ENCODE peak calls at places on chromosomes 6 and 20, in four cellular contexts. A, B, N and U are unnamed samples.

GRCh38 chr6:134288538-134289203 is 29.2 kb downstream of the SGK1 start:
- DNase-seq in A (peak), B (peak), N (no peak), U (peak)

GRCh38 chr20:63536241-63536977 is 767 bp downstream of the PTK6 start:
- DNase-seq in A (peak), B (peak), N (no peak), U (peak)

GRCh38 chr6:26218824-26219223 is 131.6 kb downstream of the HFE start:
- DNase-seq in A (no peak), B (no peak), N (no peak), U (no peak)

GRCh38 chr6:56168601-56169000 is 78.8 kb downstream of the COL21A1 start:
- DNase-seq in A (no peak), B (no peak), N (no peak), U (no peak)

GRCh38 chr6:89818977-89819335 is 638 bp downstream of the MDN1 start:
- DNase-seq in A (peak), B (peak), N (peak), U (peak)

GRCh38 chr6:106188104-106188794 is 102.1 kb downstream of the PRDM1 start:
- DNase-seq in A (no peak), B (no peak), N (no peak), U (no peak)

GRCh38 chr6:139369568-139370046 is 4.8 kb downstream of the CITED2 start:
- DNase-seq in A (peak), B (peak), N (peak), U (peak)

GRCh38 chr6:17803409-17803808 is 96.7 kb upstream of the NUP153 start:
- DNase-seq in A (no peak), B (no peak), N (no peak), U (no peak)

GRCh38 chr6:4178737-4179333 is 43.5 kb upstream of the ECI2 start:
- DNase-seq in A (no peak), B (no peak), N (no peak), U (no peak)

GRCh38 chr6:14910692-14911547 is 334.9 kb upstream of the JARID2 start:
- DNase-seq in A (peak), B (peak), N (no peak), U (peak)

GRCh38 chr6:144155529-144155928 is 5.2 kb downstream of the STX11 start:
- DNase-seq in A (no peak), B (peak), N (no peak), U (no peak)

GRCh38 chr6:27873101-27874030 is 38.8 kb downstream of the OR2B2 start:
- DNase-seq in A (peak), B (peak), N (peak), U (peak)

GRCh38 chr6:43983632-43984031 is 143.6 kb downstream of the MRPL14 start:
- DNase-seq in A (no peak), B (no peak), N (no peak), U (no peak)

GRCh38 chr6:15080895-15081294 is 165.0 kb upstream of the JARID2 start:
- DNase-seq in A (no peak), B (no peak), N (no peak), U (no peak)

GRCh38 chr6:98382246-98382645 is 452.1 kb upstream of the POU3F2 start:
- DNase-seq in A (no peak), B (no peak), N (no peak), U (no peak)

GRCh38 chr20:51449498-51450220 is 92.9 kb downstream of the NFATC2 start:
- DNase-seq in A (no peak), B (no peak), N (no peak), U (no peak)

GRCh38 chr20:17023811-17024210 is 203.0 kb upstream of the PCSK2 start:
- DNase-seq in A (no peak), B (no peak), N (peak), U (no peak)

DNA sequence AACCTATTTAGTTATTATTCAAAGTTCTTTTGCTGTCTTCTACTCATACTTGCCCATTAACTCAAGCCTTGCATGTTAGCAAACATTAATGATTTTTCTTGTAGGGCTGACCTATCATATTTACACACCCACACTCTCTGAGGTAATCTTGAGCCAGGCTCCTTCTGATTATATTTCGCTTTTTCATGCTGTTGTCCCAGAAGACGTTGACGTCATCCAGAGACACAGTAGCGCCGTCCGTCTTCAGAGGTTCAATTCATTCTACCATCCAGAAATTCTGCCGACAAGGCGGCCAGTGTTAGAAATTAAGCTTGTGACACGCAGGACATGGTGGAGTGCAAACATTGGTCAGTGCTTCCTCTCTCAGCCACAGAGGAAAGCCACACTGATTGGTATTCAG is 584.7 kb downstream of the BMP2 start:
- DNase-seq in A (no peak), B (no peak), N (no peak), U (peak)
- TF ChIP-seq CTCF in A (no peak), B (no peak), N (no peak), U (no peak)

DNA sequence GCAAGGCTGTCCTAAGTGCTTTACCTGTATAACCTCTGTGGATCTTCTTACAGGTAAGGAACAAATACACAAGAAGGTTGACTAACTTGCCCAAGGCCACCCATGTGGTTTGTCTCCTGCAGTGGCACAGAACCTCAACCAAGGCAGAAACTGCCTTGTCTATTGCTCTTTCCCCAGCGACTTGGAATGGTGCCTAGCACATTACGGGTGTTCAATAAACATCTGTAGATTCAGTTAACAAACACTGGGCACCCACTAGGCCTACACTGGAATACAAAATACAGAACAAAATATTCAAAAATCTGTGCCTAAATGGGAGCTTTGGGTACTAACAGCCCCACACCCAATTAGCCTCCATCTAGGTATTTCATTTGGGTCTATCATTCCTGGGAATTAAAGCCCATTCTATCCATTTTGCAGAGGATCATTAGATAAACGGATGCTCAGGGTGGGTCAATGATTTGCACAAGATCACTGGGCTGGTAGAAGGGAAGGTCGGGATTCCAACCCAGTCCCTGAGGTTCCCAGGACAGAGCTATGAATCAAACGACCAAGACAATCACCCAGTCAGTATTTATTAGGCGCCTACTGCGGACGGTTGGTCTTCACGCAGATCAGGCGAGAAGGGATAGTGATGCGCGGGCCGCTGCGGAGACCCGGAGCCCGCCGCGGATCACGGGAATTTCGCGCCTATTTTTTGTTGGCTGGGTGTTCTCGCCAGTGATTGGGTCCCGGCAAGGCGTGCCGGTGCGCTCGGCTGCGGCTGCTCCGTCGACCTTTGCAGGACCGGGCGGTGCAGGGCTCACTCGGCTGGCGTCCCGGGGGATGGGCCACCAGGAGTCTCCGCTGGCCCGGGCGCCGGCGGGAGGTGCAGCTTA is at the start of gene STK35:
- DNase-seq in A (no peak), B (no peak), N (peak), U (peak)
- H3K4me3 ChIP-seq in A (peak), B (peak), N (peak), U (peak)

DNA sequence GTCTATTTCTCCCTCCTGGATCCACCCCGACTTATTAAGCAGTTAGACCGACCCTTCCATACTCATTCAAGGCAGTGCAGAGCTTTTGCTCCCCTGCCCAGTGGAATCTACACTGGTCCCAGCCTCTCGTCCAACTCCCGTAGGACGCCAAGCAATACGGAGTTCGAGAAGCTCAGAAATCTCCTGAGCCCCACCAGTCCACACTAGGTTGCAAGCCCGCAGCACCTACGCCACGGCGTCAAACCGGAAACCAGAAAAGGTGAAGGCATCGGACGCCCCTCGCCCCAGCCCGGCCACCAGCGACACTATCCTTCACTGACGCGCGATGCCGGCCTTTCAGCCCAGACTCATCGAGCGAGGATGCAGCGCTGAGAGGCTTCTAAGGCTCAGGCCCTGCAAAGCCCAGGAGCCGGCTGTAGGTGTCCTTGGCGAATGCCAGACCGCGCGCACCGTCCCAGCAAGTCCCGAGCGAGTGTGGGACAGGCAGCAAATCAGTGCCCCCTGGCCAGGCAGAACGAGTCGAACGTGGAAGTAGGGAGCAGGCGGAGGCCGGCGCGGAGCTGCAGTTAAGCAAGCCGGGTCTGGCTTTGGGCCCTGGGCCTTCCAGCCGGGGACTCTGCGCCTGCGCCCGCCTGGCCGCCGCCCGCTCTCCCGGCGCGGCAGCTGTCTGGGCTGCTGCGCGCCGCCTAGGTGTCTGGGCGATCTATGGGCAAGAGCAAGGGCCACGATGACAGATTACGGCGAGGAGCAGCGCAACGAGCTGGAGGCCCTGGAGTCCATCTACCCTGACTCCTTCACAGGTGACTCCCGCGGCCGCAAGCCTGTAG is at the start of gene RWDD1:
- DNase-seq in A (peak), B (peak), N (peak), U (peak)
- TF ChIP-seq CTCF in A (no peak), B (no peak), N (no peak), U (no peak)

DNA sequence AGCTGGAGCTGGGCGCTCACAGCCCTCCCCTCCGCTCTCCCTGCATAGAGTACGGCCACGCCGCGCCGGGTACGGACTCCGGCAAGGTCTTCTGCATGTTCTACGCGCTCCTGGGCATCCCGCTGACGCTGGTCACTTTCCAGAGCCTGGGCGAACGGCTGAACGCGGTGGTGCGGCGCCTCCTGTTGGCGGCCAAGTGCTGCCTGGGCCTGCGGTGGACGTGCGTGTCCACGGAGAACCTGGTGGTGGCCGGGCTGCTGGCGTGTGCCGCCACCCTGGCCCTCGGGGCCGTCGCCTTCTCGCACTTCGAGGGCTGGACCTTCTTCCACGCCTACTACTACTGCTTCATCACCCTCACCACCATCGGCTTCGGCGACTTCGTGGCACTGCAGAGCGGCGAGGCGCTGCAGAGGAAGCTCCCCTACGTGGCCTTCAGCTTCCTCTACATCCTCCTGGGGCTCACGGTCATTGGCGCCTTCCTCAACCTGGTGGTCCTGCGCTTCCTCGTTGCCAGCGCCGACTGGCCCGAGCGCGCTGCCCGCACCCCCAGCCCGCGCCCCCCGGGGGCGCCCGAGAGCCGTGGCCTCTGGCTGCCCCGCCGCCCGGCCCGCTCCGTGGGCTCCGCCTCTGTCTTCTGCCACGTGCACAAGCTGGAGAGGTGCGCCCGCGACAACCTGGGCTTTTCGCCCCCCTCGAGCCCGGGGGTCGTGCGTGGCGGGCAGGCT is 4.6 kb downstream of the KCNK15 start:
- DNase-seq in A (no peak), B (no peak), N (peak), U (no peak)
- H3K4me3 ChIP-seq in A (no peak), B (no peak), N (no peak), U (no peak)

DNA sequence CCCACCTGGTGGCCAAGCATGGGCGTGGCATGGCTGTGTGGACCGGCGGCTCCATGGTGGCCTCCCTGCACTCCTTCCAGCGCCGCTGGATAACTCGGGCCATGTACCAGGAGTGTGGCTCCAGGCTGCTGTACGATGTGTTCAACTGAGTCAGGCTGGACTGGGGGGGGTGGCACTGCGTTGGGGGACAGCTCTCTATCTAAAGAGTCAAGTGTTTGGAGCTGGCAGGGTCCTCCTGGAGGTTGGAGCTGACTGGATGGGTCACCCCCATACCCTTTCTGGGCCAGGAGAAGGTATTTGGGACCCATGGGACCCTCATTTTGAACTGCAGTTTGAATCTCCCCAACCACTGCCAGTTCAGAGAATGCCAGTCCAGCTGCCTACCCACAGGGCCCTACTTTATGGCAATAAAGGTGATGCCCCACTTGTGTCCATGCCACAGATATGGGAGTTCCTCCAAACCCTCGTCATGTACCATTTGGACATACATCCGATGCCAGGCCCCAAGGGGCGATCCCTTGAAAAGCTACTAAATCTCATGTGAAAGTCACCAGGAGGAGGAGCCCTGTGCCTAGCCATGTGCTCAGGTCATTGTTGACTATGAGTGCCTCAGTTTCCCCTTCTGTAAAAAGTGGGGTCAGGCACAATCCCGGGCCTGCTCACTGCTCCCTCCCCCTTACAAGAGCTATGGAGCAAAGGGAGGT is 1.5 kb downstream of the ACTL10 start:
- DNase-seq in A (no peak), B (no peak), N (peak), U (no peak)
- TF ChIP-seq CTCF in A (peak), B (peak), N (no peak), U (peak)

GRCh38 chr20:539848-540247 is 3.7 kb downstream of the CSNK2A1 start:
- DNase-seq in A (peak), B (peak), N (peak), U (peak)
- H3K4me3 ChIP-seq in A (no peak), B (no peak), N (peak), U (peak)

GRCh38 chr6:125749864-125750691 is 646 bp downstream of the HEY2 start:
- DNase-seq in A (no peak), B (no peak), N (peak), U (no peak)

GRCh38 chr6:125747589-125748533 is 1.6 kb upstream of the HEY2 start:
- DNase-seq in A (no peak), B (no peak), N (peak), U (no peak)

GRCh38 chr6:125749112-125749863 is at the start of gene HEY2:
- DNase-seq in A (peak), B (peak), N (peak), U (peak)

GRCh38 chr6:125746731-125747588 is 2.5 kb upstream of the HEY2 start:
- DNase-seq in A (peak), B (peak), N (peak), U (peak)

GRCh38 chr6:125748534-125749111 is 809 bp upstream of the HEY2 start:
- DNase-seq in A (peak), B (peak), N (no peak), U (no peak)
- TF ChIP-seq CTCF in A (peak), B (peak), N (no peak), U (no peak)

GRCh38 chr20:58880994-58881752 is 28.7 kb downstream of the GNAS start:
- DNase-seq in A (no peak), B (no peak), N (no peak), U (no peak)
- H3K4me3 ChIP-seq in A (no peak), B (no peak), N (no peak), U (no peak)